ENCODE peak calls at places on chromosomes 11 and 22, in seven cellular contexts. F is T-helper 9 cell; I is NCI-H1048; G is progenitor cell of endocrine pancreas; N is pulmonary artery endothelial cell; C is activated T-cell treated with anti-CD3 and anti-CD28 coated beads, Interleukin-2, amount 50 U/mL, for 24 hours; K is T-helper 2 cell. Z is an unnamed sample.

GRCh38 chr11:35523351-35523768 is 2.1 kb downstream of the PAMR1 start:
- DNase-seq in I (no peak), K (no peak), N (no peak), F (no peak), C (no peak), G (no peak), Z (no peak)

GRCh38 chr11:112778091-112778889 is 182.9 kb upstream of the NCAM1 start:
- DNase-seq in I (no peak), N (no peak), C (no peak), F (no peak), K (no peak), G (no peak), Z (no peak)

GRCh38 chr11:33670250-33671011 is 30.2 kb downstream of the C11orf91 start:
- DNase-seq in K (peak; percentile 72), N (no peak), C (no peak), F (no peak), G (no peak), I (no peak), Z (no peak)

GRCh38 chr22:41991111-41991510 is 7.5 kb upstream of the WBP2NL start:
- DNase-seq in N (no peak), K (no peak), I (no peak), C (no peak), G (no peak), F (no peak), Z (peak; percentile 24)

GRCh38 chr11:116601734-116602636 is 170.8 kb downstream of the BUD13 start:
- DNase-seq in K (no peak), I (no peak), F (no peak), N (peak; percentile 32), G (no peak), C (no peak), Z (peak; percentile 33)

GRCh38 chr11:88300888-88301477 is 36.6 kb downstream of the CTSC start:
- DNase-seq in G (no peak), I (no peak), C (no peak), K (peak; percentile 42), F (no peak), N (no peak), Z (no peak)

GRCh38 chr11:61172353-61172752 is 11.1 kb upstream of the VPS37C start:
- DNase-seq in N (no peak), K (no peak), F (no peak), G (no peak), C (no peak), I (no peak), Z (no peak)

GRCh38 chr11:8209208-8209807 is 40.5 kb upstream of the RIC3 start:
- DNase-seq in F (no peak), I (no peak), C (peak; percentile 44), N (no peak), K (peak; percentile 7), G (no peak), Z (no peak)

GRCh38 chr11:95924414-95924760 is 480 bp upstream of the MTMR2 start:
- DNase-seq in N (no peak), K (no peak), G (no peak), C (no peak), I (no peak), F (no peak), Z (no peak)

GRCh38 chr11:57205046-57205671 is 23.4 kb downstream of the LRRC55 start:
- DNase-seq in C (no peak), K (no peak), I (no peak), G (no peak), N (no peak), F (no peak), Z (no peak)

GRCh38 chr11:91585035-91585801 is 639.4 kb upstream of the FAT3 start:
- DNase-seq in K (no peak), G (no peak), C (no peak), N (no peak), F (no peak), I (no peak), Z (no peak)

Z was measured in activated effector memory CD4-positive, alpha-beta T cell treated with anti-CD3 and anti-CD28 coated beads, Interleukin-2, amount 50 U/mL, for 16 hours.